ENCODE peak calls at places on chromosome 15, in four cellular contexts. H is endothelial cell; K is effector CD4-positive, alpha-beta T cell; G is T1000. W is an unnamed sample.

GRCh38 chr15:67030036-67030762 is 35.2 kb upstream of the SMAD3 start:
- DNase-seq in H (no peak), K (no peak), G (no peak), W (no peak)

GRCh38 chr15:88897456-88898194 is 2.3 kb upstream of the HAPLN3 start:
- DNase-seq in H (peak; percentile 85), K (peak; percentile 63), G (peak; percentile 64), W (peak; percentile 50)

GRCh38 chr15:77179541-77179998 is 108.7 kb upstream of the TSPAN3 start:
- DNase-seq in H (no peak), K (no peak), G (no peak), W (no peak)

GRCh38 chr15:81480645-81481053 is 106.6 kb upstream of the TMC3 start:
- DNase-seq in H (peak; percentile 65), K (peak; percentile 20), G (no peak), W (no peak)

GRCh38 chr15:40338921-40339620 is 1.7 kb downstream of the CCDC9B start:
- DNase-seq in H (no peak), K (no peak), G (peak; percentile 77), W (peak; percentile 70)

GRCh38 chr15:62020576-62021160 is 39.6 kb downstream of the VPS13C start:
- DNase-seq in H (no peak), K (no peak), G (no peak), W (no peak)

GRCh38 chr15:70935631-70936030 is 43.0 kb downstream of the LRRC49 start:
- DNase-seq in H (no peak), K (no peak), G (no peak), W (no peak)

GRCh38 chr15:73388256-73388781 is 19.6 kb upstream of the HCN4 start:
- DNase-seq in H (no peak), K (no peak), G (no peak), W (no peak)

GRCh38 chr15:29570121-29570930 is 251.9 kb downstream of the TJP1 start:
- DNase-seq in H (peak; percentile 27), K (no peak), G (no peak), W (peak; percentile 70)

GRCh38 chr15:78418681-78419080 is 19.3 kb upstream of the IREB2 start:
- DNase-seq in H (no peak), K (no peak), G (no peak), W (no peak)

GRCh38 chr15:52180196-52180835 is 10.9 kb downstream of the GNB5 start:
- DNase-seq in H (peak; percentile 18), K (peak; percentile 43), G (no peak), W (no peak)

GRCh38 chr15:34154725-34155204 is 52.9 kb downstream of the PGBD4 start:
- DNase-seq in H (no peak), K (no peak), G (peak; percentile 40), W (no peak)

W was measured in frontal cortex.